ENCODE peak calls at places on chromosomes 4 and X, in five cellular contexts. J is cardiac fibroblast, N is astrocyte, X is GM12865, P is brain microvascular endothelial cell. C is an unnamed sample.

GRCh38 chr4:183074288-183074990 is 24.6 kb upstream of the WWC2 start:
- DNase-seq in J (peak), N (peak), X (no peak), P (no peak), C (no peak)

GRCh38 chrX:68699960-68700746 is 52.7 kb downstream of the STARD8 start:
- DNase-seq in J (peak), N (peak), X (no peak), P (no peak), C (no peak)

GRCh38 chr4:8533274-8533865 is 46.8 kb upstream of the GPR78 start:
- DNase-seq in J (no peak), N (no peak), X (peak), P (no peak), C (no peak)

GRCh38 chrX:50072110-50072509 is 128.7 kb downstream of the AKAP4 start:
- DNase-seq in J (no peak), N (no peak), X (no peak), P (no peak), C (no peak)

GRCh38 chr4:173211838-173212237 is 43.2 kb downstream of the GALNT7 start:
- DNase-seq in J (peak), N (peak), X (no peak), P (peak), C (peak)

GRCh38 chrX:13599491-13599890 is 30.1 kb downstream of the EGFL6 start:
- DNase-seq in J (no peak), N (no peak), X (no peak), P (no peak), C (no peak)

GRCh38 chrX:107683124-107683895 is 55.0 kb downstream of the PRPS1 start:
- DNase-seq in J (peak), N (no peak), X (no peak), P (no peak), C (peak)

GRCh38 chr4:146229406-146229805 is 15.1 kb downstream of the REELD1 start:
- DNase-seq in J (no peak), N (no peak), X (no peak), P (no peak), C (no peak)

GRCh38 chr4:8341691-8342090 is 72.1 kb downstream of the HTRA3 start:
- DNase-seq in J (no peak), N (no peak), X (no peak), P (no peak), C (no peak)

GRCh38 chr4:93267747-93268146 is 560.8 kb upstream of the ATOH1 start:
- DNase-seq in J (no peak), N (no peak), X (no peak), P (no peak), C (no peak)

GRCh38 chr4:8285143-8285975 is 15.8 kb downstream of the HTRA3 start:
- DNase-seq in J (no peak), N (no peak), X (no peak), P (no peak), C (no peak)

GRCh38 chr4:162685401-162685800 is 481.3 kb downstream of the NAF1 start:
- DNase-seq in J (peak), N (no peak), X (no peak), P (no peak), C (no peak)

GRCh38 chr4:95465010-95465409 is 83.8 kb downstream of the UNC5C start:
- DNase-seq in J (peak), N (no peak), X (no peak), P (peak), C (peak)

GRCh38 chrX:40154229-40154852 is 56.6 kb upstream of the BCOR start:
- DNase-seq in J (peak), N (no peak), X (no peak), P (no peak), C (no peak)

GRCh38 chrX:82676386-82676785 is 831.7 kb upstream of the POU3F4 start:
- DNase-seq in J (peak), N (no peak), X (no peak), P (no peak), C (no peak)

GRCh38 chr4:27005512-27006246 is 145.0 kb downstream of the STIM2 start:
- DNase-seq in J (peak), N (peak), X (no peak), P (peak), C (no peak)

GRCh38 chr4:133839326-133839725 is 362.3 kb downstream of the PABPC4L start:
- DNase-seq in J (peak), N (no peak), X (no peak), P (no peak), C (no peak)

GRCh38 chr4:73978886-73979285 is 2.9 kb downstream of the PF4 start:
- DNase-seq in J (peak), N (peak), X (no peak), P (peak), C (peak)

GRCh38 chr4:152149734-152150133 is 386.2 kb downstream of the FBXW7 start:
- DNase-seq in J (no peak), N (no peak), X (no peak), P (no peak), C (no peak)

DNA sequence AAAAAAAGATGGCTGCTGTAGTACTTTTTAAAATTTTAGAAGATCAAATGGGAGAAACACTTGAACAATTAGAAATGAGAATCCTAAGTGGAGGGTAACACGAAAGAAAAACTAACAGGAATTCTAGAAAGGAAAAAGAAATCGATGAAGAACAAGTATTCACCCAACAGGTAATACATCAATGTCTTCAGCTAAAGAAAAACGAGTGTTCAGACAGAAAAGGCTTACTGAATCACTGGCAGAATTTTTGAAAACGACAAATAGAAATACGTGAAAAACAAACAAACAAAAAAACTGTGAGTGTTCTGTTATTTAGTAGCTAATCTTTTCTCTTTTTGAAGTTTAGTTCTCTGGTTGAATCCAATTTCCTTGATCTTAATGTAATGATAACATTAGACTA is 1.8 kb downstream of the MAD2L1 start:
- DNase-seq in J (no peak), N (no peak), X (no peak), P (no peak), C (no peak)
- H3K4me3 ChIP-seq in J (no peak), N (peak), X (peak), P (no peak), C (no peak)

DNA sequence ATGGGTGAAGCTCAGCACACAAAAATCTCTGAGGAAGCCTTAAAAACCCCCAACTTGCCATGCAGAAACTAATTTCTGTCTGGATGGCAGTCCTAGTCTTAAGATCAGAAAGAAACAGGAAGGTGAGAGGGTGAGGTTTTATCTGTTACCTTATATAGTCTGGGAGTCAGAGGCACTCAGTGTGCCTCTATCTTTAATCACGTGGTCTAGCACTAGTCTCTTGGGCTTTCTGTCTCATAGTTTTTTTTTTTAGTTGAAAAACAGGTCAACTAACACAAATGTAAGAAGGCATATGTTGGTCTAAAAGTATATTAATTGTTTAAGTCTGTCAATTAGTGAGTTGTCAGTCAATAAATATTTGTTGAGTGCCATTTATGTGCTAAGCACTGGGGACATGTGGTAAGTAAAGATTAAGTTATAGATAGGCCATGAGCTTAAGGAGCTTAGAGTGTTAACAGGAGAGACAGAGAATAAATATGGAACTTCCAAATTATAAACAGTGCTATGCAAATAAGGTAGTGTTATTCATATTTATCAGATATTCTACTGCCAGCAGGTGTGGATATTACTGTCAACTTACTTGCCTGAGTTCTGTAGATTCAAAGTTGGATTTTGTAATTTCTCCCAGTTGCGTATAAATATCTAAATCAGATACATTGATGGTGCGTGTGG is 6.9 kb downstream of the CYBB start:
- DNase-seq in J (no peak), N (no peak), X (peak), P (no peak), C (no peak)
- H3K4me3 ChIP-seq in J (no peak), N (no peak), X (peak), P (no peak), C (no peak)

DNA sequence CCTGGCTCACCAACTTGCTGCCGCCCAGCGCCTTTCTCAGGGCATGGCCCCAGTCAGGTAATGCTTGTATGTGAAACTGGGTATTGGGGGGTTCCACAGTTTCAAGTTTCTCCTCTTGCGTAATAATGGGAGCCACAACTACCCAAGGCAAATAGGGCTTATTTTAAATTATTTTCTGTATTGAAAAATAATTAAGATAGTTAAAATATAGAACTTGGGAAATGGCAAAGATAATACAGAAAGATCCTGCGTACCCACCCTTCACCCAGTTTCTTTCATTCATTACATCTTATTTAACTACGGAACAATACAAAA is 287 bp upstream of the QRFPR start:
- DNase-seq in J (no peak), N (no peak), X (no peak), P (no peak), C (no peak)
- H3K4me3 ChIP-seq in J (peak), N (no peak), X (no peak), P (peak), C (peak)

GRCh38 chrX:66016905-66017658 is 22.8 kb downstream of the VSIG4 start:
- DNase-seq in J (no peak), N (no peak), X (peak), P (no peak), C (no peak)
- H3K4me3 ChIP-seq in J (no peak), N (no peak), X (peak), P (no peak), C (no peak)

GRCh38 chr4:99290848-99291786 is at the start of gene ADH1A:
- DNase-seq in J (no peak), N (no peak), X (no peak), P (no peak), C (no peak)

DNA sequence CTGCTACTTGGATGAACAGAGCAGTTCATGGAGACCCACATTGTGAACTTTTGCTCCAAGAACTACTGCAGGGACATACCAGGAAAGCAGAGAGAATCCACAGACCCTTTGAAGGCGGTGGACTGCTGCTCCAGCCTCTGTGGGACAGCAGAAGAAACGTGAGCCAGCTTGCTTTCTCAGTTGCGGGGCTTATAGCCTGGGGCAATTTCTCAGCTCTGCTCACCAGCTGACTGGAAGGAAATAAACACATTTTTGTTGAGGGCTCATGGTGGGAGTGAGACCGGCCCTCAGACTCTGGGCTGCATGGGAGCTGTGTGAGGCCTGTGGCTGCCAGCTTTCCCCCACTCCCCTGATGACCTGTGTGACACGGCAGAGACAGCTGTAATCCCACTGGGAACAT is 2.6 kb upstream of the ADH1A start:
- DNase-seq in J (no peak), N (no peak), X (no peak), P (no peak), C (no peak)
- H3K4me3 ChIP-seq in J (no peak), N (no peak), X (no peak), P (no peak), C (no peak)

DNA sequence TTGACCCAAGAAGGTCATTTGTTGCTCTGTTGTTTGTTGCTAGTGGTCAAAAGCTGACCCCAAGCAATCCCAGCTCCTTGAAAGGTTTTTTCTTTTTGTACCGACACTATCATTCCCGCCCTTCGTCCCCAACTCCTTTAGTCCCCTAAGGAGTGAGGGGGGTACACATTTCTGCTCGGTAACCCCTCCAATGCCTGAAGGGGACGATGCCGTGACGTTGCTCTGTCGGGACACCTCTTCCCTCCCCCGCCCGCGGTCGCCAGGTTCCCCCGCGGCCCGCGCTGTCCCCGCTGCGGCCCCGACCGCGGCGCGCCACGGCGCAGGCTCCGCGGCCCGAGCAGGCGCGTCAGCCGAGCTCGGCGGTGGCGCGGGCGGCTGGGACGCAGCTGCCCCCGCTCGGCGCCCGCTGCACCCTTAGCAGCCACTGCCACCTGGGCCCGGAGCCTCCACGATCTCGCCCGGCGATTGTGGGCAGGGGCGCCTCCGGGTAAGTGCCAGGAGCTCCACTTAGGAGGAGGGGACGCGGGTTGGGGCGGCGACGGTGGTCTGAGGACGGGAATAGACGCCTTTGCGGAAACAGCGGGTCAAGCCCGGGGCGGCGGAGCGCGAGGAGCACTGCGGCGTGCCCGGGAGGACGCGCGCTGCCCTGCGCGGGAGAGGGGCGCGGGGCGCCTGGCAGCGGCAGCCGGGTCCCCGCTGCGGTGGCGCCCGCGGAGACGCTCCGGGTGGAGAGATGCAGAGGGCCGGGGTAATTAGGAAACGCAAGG is at the start of gene GLRB:
- DNase-seq in J (no peak), N (no peak), X (no peak), P (no peak), C (no peak)
- H3K4me3 ChIP-seq in J (peak), N (peak), X (no peak), P (peak), C (peak)